ENCODE peak calls at places on chromosomes 13 and 19, in eight cellular contexts. One of them, this sample, is unnamed.

GRCh38 chr19:54448037-54448773 is 794 bp upstream of the LENG8 start:
- DNase-seq in stomach: no peak
- DNase-seq in transverse colon: peak; percentile 63
- DNase-seq in mucosa of descending colon: peak; percentile 70
- DNase-seq in GM12865: no peak
- DNase-seq in mesothelial cell of epicardium: no peak
- DNase-seq in WERI-Rb-1: peak; percentile 47
- DNase-seq in HFF-Myc: no peak
- DNase-seq in this sample: peak; percentile 79

GRCh38 chr19:30360378-30361106 is 11.6 kb upstream of the ZNF536 start:
- DNase-seq in stomach: peak; percentile 3
- DNase-seq in transverse colon: no peak
- DNase-seq in mucosa of descending colon: no peak
- DNase-seq in GM12865: no peak
- DNase-seq in mesothelial cell of epicardium: no peak
- DNase-seq in WERI-Rb-1: no peak
- DNase-seq in HFF-Myc: no peak
- DNase-seq in this sample: no peak

GRCh38 chr13:27403252-27403678 is 21.2 kb upstream of the GTF3A start:
- DNase-seq in stomach: no peak
- DNase-seq in transverse colon: no peak
- DNase-seq in mucosa of descending colon: no peak
- DNase-seq in GM12865: no peak
- DNase-seq in mesothelial cell of epicardium: no peak
- DNase-seq in WERI-Rb-1: no peak
- DNase-seq in HFF-Myc: no peak
- DNase-seq in this sample: no peak

GRCh38 chr13:39105110-39105509 is 66.9 kb downstream of the NHLRC3 start:
- DNase-seq in stomach: no peak
- DNase-seq in transverse colon: no peak
- DNase-seq in mucosa of descending colon: no peak
- DNase-seq in GM12865: no peak
- DNase-seq in mesothelial cell of epicardium: no peak
- DNase-seq in WERI-Rb-1: peak; percentile 13
- DNase-seq in HFF-Myc: no peak
- DNase-seq in this sample: no peak

GRCh38 chr19:48487944-48488343 is 18.8 kb downstream of the CYTH2 start:
- DNase-seq in stomach: peak; percentile 88
- DNase-seq in transverse colon: peak; percentile 83
- DNase-seq in mucosa of descending colon: peak; percentile 69
- DNase-seq in GM12865: no peak
- DNase-seq in mesothelial cell of epicardium: no peak
- DNase-seq in WERI-Rb-1: no peak
- DNase-seq in HFF-Myc: no peak
- DNase-seq in this sample: no peak

GRCh38 chr19:48659768-48660167 is 13.0 kb downstream of the NTN5 start:
- DNase-seq in stomach: no peak
- DNase-seq in transverse colon: no peak
- DNase-seq in mucosa of descending colon: no peak
- DNase-seq in GM12865: peak; percentile 60
- DNase-seq in mesothelial cell of epicardium: no peak
- DNase-seq in WERI-Rb-1: no peak
- DNase-seq in HFF-Myc: no peak
- DNase-seq in this sample: no peak

GRCh38 chr19:19111138-19111835 is 27.0 kb downstream of the TMEM161A start:
- DNase-seq in stomach: no peak
- DNase-seq in transverse colon: no peak
- DNase-seq in mucosa of descending colon: peak; percentile 37
- DNase-seq in GM12865: no peak
- DNase-seq in mesothelial cell of epicardium: no peak
- DNase-seq in WERI-Rb-1: no peak
- DNase-seq in HFF-Myc: no peak
- DNase-seq in this sample: no peak

GRCh38 chr19:6413291-6413690 is 11.3 kb downstream of the KHSRP start:
- DNase-seq in stomach: no peak
- DNase-seq in transverse colon: no peak
- DNase-seq in mucosa of descending colon: no peak
- DNase-seq in GM12865: no peak
- DNase-seq in mesothelial cell of epicardium: no peak
- DNase-seq in WERI-Rb-1: no peak
- DNase-seq in HFF-Myc: no peak
- DNase-seq in this sample: no peak

GRCh38 chr13:99505814-99506269 is 4.6 kb downstream of the TM9SF2 start:
- DNase-seq in stomach: no peak
- DNase-seq in transverse colon: no peak
- DNase-seq in mucosa of descending colon: no peak
- DNase-seq in GM12865: peak; percentile 13
- DNase-seq in mesothelial cell of epicardium: no peak
- DNase-seq in WERI-Rb-1: no peak
- DNase-seq in HFF-Myc: no peak
- DNase-seq in this sample: no peak

GRCh38 chr19:10141973-10142372 is 22.3 kb upstream of the EIF3G start:
- DNase-seq in stomach: no peak
- DNase-seq in transverse colon: no peak
- DNase-seq in mucosa of descending colon: no peak
- DNase-seq in GM12865: no peak
- DNase-seq in mesothelial cell of epicardium: no peak
- DNase-seq in WERI-Rb-1: no peak
- DNase-seq in HFF-Myc: no peak
- DNase-seq in this sample: no peak

GRCh38 chr13:19587635-19588300 is 26.4 kb upstream of the TPTE2 start:
- DNase-seq in stomach: no peak
- DNase-seq in transverse colon: no peak
- DNase-seq in mucosa of descending colon: no peak
- DNase-seq in GM12865: peak; percentile 81
- DNase-seq in mesothelial cell of epicardium: no peak
- DNase-seq in WERI-Rb-1: peak; percentile 53
- DNase-seq in HFF-Myc: no peak
- DNase-seq in this sample: no peak

GRCh38 chr13:22369090-22369489 is 698.2 kb downstream of the FGF9 start:
- DNase-seq in stomach: no peak
- DNase-seq in transverse colon: no peak
- DNase-seq in mucosa of descending colon: no peak
- DNase-seq in GM12865: no peak
- DNase-seq in mesothelial cell of epicardium: no peak
- DNase-seq in WERI-Rb-1: no peak
- DNase-seq in HFF-Myc: no peak
- DNase-seq in this sample: no peak

GRCh38 chr13:97058417-97058816 is 64.1 kb upstream of the OXGR1 start:
- DNase-seq in stomach: no peak
- DNase-seq in transverse colon: no peak
- DNase-seq in mucosa of descending colon: no peak
- DNase-seq in GM12865: no peak
- DNase-seq in mesothelial cell of epicardium: no peak
- DNase-seq in WERI-Rb-1: peak; percentile 84
- DNase-seq in HFF-Myc: no peak
- DNase-seq in this sample: no peak

GRCh38 chr13:58906329-58907007 is 1257.3 kb downstream of the DIAPH3 start:
- DNase-seq in stomach: no peak
- DNase-seq in transverse colon: no peak
- DNase-seq in mucosa of descending colon: no peak
- DNase-seq in GM12865: no peak
- DNase-seq in mesothelial cell of epicardium: no peak
- DNase-seq in WERI-Rb-1: no peak
- DNase-seq in HFF-Myc: no peak
- DNase-seq in this sample: no peak

GRCh38 chr13:70960841-70961443 is 852.7 kb upstream of the KLHL1 start:
- DNase-seq in stomach: no peak
- DNase-seq in transverse colon: no peak
- DNase-seq in mucosa of descending colon: no peak
- DNase-seq in GM12865: peak; percentile 54
- DNase-seq in mesothelial cell of epicardium: no peak
- DNase-seq in WERI-Rb-1: peak; percentile 8
- DNase-seq in HFF-Myc: peak; percentile 5
- DNase-seq in this sample: no peak

DNA sequence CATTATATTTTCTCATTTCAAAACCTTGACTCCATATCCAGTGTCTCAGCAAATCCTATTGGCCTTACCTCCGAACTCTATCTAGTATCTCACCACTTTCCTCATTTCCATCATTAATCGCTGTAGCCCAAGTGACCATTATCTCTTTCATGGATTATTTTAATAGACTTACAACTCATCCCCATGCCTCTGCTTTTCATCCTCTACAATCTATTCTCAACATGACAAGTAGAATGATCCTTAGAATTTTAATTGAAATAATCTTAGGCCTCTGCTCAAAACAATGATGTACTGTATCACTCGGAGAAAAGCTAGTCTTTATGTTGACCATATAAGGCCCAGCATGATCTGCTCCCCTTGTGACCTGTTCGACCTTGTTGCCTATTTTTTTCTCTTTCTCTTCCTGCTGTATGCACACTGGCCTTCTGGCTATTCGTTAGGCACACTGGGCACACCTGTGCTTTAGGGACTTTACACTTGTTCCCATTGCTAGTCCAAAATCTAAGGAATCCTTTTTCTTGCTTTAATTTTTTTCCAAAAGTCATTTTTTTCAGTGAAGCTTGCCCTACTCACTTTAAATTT is 21.4 kb downstream of the DNAJC15 start:
- DNase-seq in stomach: no peak
- DNase-seq in transverse colon: no peak
- DNase-seq in mucosa of descending colon: no peak
- DNase-seq in GM12865: peak; percentile 19
- DNase-seq in mesothelial cell of epicardium: no peak
- DNase-seq in WERI-Rb-1: no peak
- DNase-seq in HFF-Myc: no peak
- DNase-seq in this sample: no peak
- TF ChIP-seq CTCF in stomach: no peak
- TF ChIP-seq CTCF in transverse colon: no peak
- TF ChIP-seq CTCF in mucosa of descending colon: no peak
- TF ChIP-seq CTCF in GM12865: no peak
- TF ChIP-seq CTCF in mesothelial cell of epicardium: no peak
- TF ChIP-seq CTCF in WERI-Rb-1: no peak
- TF ChIP-seq CTCF in HFF-Myc: no peak
- TF ChIP-seq CTCF in this sample: no peak

GRCh38 chr13:41848435-41849255 is 112.3 kb downstream of the VWA8 start:
- DNase-seq in stomach: no peak
- DNase-seq in transverse colon: no peak
- DNase-seq in mucosa of descending colon: no peak
- DNase-seq in GM12865: no peak
- DNase-seq in mesothelial cell of epicardium: no peak
- DNase-seq in WERI-Rb-1: no peak
- DNase-seq in HFF-Myc: no peak
- DNase-seq in this sample: no peak
- TF ChIP-seq CTCF in stomach: no peak
- TF ChIP-seq CTCF in transverse colon: no peak
- TF ChIP-seq CTCF in mucosa of descending colon: no peak
- TF ChIP-seq CTCF in GM12865: no peak
- TF ChIP-seq CTCF in mesothelial cell of epicardium: no peak
- TF ChIP-seq CTCF in WERI-Rb-1: peak; percentile 7
- TF ChIP-seq CTCF in HFF-Myc: no peak
- TF ChIP-seq CTCF in this sample: no peak

GRCh38 chr19:17952041-17952976 is 14.6 kb upstream of the KCNN1 start:
- DNase-seq in stomach: no peak
- DNase-seq in transverse colon: no peak
- DNase-seq in mucosa of descending colon: no peak
- DNase-seq in GM12865: no peak
- DNase-seq in mesothelial cell of epicardium: peak; percentile 57
- DNase-seq in WERI-Rb-1: peak; percentile 82
- DNase-seq in HFF-Myc: no peak
- DNase-seq in this sample: peak; percentile 75
- TF ChIP-seq CTCF in stomach: no peak
- TF ChIP-seq CTCF in transverse colon: no peak
- TF ChIP-seq CTCF in mucosa of descending colon: no peak
- TF ChIP-seq CTCF in GM12865: no peak
- TF ChIP-seq CTCF in mesothelial cell of epicardium: no peak
- TF ChIP-seq CTCF in WERI-Rb-1: no peak
- TF ChIP-seq CTCF in HFF-Myc: no peak
- TF ChIP-seq CTCF in this sample: no peak

GRCh38 chr13:104773775-104774174 is 1707.6 kb upstream of the SLC10A2 start:
- DNase-seq in stomach: no peak
- DNase-seq in transverse colon: no peak
- DNase-seq in mucosa of descending colon: no peak
- DNase-seq in GM12865: peak; percentile 58
- DNase-seq in mesothelial cell of epicardium: no peak
- DNase-seq in WERI-Rb-1: no peak
- DNase-seq in HFF-Myc: no peak
- DNase-seq in this sample: no peak
- TF ChIP-seq CTCF in stomach: no peak
- TF ChIP-seq CTCF in transverse colon: peak; percentile 21
- TF ChIP-seq CTCF in mucosa of descending colon: no peak
- TF ChIP-seq CTCF in GM12865: peak; percentile 61
- TF ChIP-seq CTCF in mesothelial cell of epicardium: no peak
- TF ChIP-seq CTCF in WERI-Rb-1: peak; percentile 76
- TF ChIP-seq CTCF in HFF-Myc: peak; percentile 39
- TF ChIP-seq CTCF in this sample: peak; percentile 68

DNA sequence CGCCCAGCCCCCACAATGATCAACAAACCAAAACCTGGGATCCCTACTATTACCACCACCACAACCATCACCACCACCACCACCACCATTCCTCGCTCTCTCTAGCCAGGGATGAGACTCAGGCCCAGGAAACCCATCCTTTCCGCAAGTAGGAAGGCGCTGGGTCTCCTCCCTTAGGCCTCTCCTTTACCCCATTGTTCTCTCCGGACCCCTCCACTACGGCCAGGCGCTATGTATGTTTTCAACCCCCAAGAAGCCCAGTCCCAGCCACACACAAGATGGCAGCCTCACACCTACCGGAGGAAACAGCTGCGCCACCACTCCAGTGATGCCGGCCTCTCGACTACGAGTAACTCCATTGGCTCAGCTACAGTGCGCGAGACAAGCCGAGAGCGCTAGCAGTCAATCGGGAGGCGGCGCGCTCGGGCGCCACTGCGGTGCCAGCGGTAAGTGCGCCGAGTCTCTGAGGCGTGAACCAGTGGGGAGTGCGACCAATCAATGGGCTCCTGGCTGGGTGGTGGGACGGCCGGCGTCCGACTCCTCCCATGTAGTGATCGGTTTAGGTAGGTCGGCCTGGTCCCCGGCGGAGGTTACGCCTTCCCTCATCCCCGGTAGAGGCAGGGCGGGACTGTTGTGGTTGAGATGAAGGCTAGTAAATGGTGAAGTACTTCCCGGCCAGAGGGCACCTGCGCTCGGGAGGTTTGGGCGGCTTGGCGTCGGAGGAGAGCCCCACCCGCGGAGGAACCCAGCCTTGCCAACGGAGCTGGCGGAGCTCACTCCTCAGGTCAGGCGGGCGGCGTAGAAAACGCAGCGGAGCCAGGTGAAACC is at the start of the genes CAB39L and SETDB2:
- DNase-seq in stomach: peak; percentile 99
- DNase-seq in transverse colon: peak; percentile 99
- DNase-seq in mucosa of descending colon: peak; percentile 99
- DNase-seq in GM12865: peak; percentile 100
- DNase-seq in mesothelial cell of epicardium: peak; percentile 96
- DNase-seq in WERI-Rb-1: peak; percentile 95
- DNase-seq in HFF-Myc: peak; percentile 97
- DNase-seq in this sample: peak; percentile 97
- TF ChIP-seq CTCF in stomach: peak; percentile 36
- TF ChIP-seq CTCF in transverse colon: peak; percentile 65
- TF ChIP-seq CTCF in mucosa of descending colon: peak; percentile 69
- TF ChIP-seq CTCF in GM12865: peak; percentile 22
- TF ChIP-seq CTCF in mesothelial cell of epicardium: no peak
- TF ChIP-seq CTCF in WERI-Rb-1: peak; percentile 33
- TF ChIP-seq CTCF in HFF-Myc: peak; percentile 11
- TF ChIP-seq CTCF in this sample: no peak

GRCh38 chr19:33374406-33374703 is 846 bp downstream of the CEBPG start:
- DNase-seq in stomach: no peak
- DNase-seq in transverse colon: no peak
- DNase-seq in mucosa of descending colon: peak; percentile 56
- DNase-seq in GM12865: peak; percentile 24
- DNase-seq in mesothelial cell of epicardium: no peak
- DNase-seq in WERI-Rb-1: peak; percentile 37
- DNase-seq in HFF-Myc: no peak
- DNase-seq in this sample: no peak
- TF ChIP-seq CTCF in stomach: no peak
- TF ChIP-seq CTCF in transverse colon: no peak
- TF ChIP-seq CTCF in mucosa of descending colon: no peak
- TF ChIP-seq CTCF in GM12865: no peak
- TF ChIP-seq CTCF in mesothelial cell of epicardium: no peak
- TF ChIP-seq CTCF in WERI-Rb-1: no peak
- TF ChIP-seq CTCF in HFF-Myc: no peak
- TF ChIP-seq CTCF in this sample: no peak